ENCODE peak calls at places on chromosomes 5 and 9, in four cellular contexts. B is K562, T is HepG2, H is Panc1. Q is an unnamed sample.

GRCh38 chr9:93965830-93966577 is 10.8 kb upstream of the BARX1 start:
- DNase-seq in T (no peak), H (no peak), B (peak; percentile 40), Q (no peak)

GRCh38 chr9:16131269-16131668 is 578.4 kb downstream of the CCDC171 start:
- DNase-seq in T (no peak), B (no peak), H (no peak), Q (no peak)

GRCh38 chr5:150159741-150160179 is 4.1 kb upstream of the PDGFRB start:
- DNase-seq in H (no peak), B (peak; percentile 47), T (no peak), Q (no peak)

GRCh38 chr5:145793574-145793973 is 41.6 kb downstream of the PRELID2 start:
- DNase-seq in H (no peak), T (no peak), B (no peak), Q (no peak)

GRCh38 chr9:77946969-77947368 is 84.6 kb downstream of the GNAQ start:
- DNase-seq in T (no peak), B (no peak), H (no peak), Q (no peak)

GRCh38 chr9:124302921-124303320 is 45.2 kb downstream of the NEK6 start:
- DNase-seq in T (no peak), H (no peak), B (no peak), Q (no peak)

GRCh38 chr5:176611435-176611834 is 1.5 kb upstream of the GPRIN1 start:
- DNase-seq in T (peak; percentile 49), B (peak; percentile 89), H (no peak), Q (peak; percentile 21)

GRCh38 chr9:128005938-128006337 is 25.1 kb upstream of the EEIG1 start:
- DNase-seq in B (no peak), H (no peak), T (peak; percentile 56), Q (no peak)

GRCh38 chr5:40353442-40353841 is 326.3 kb upstream of the PTGER4 start:
- DNase-seq in B (no peak), H (no peak), T (no peak), Q (no peak)

GRCh38 chr5:40354171-40354570 is 325.5 kb upstream of the PTGER4 start:
- DNase-seq in B (no peak), H (no peak), T (no peak), Q (no peak)

GRCh38 chr5:40355181-40355580 is 324.5 kb upstream of the PTGER4 start:
- DNase-seq in H (no peak), T (no peak), B (no peak), Q (no peak)

GRCh38 chr5:40356248-40356647 is 323.5 kb upstream of the PTGER4 start:
- DNase-seq in T (no peak), H (no peak), B (no peak), Q (no peak)

GRCh38 chr5:40355842-40356241 is 323.9 kb upstream of the PTGER4 start:
- DNase-seq in B (no peak), T (no peak), H (no peak), Q (no peak)
- TF ChIP-seq TCF7L2 in B (no peak), T (no peak), H (no peak), Q (no peak)

GRCh38 chr5:10653033-10653432 is 89.2 kb downstream of the ANKRD33B start:
- DNase-seq in T (no peak), H (no peak), B (no peak), Q (no peak)
- TF ChIP-seq TCF7L2 in T (no peak), H (no peak), B (no peak), Q (no peak)

GRCh38 chr5:138898742-138899141 is 23.6 kb upstream of the LRRTM2 start:
- DNase-seq in B (no peak), T (no peak), H (no peak), Q (no peak)

GRCh38 chr5:138905541-138905940 is 30.4 kb upstream of the LRRTM2 start:
- DNase-seq in H (no peak), B (no peak), T (no peak), Q (no peak)

GRCh38 chr5:138901716-138902115 is 26.6 kb upstream of the LRRTM2 start:
- DNase-seq in B (no peak), H (no peak), T (no peak), Q (no peak)

GRCh38 chr5:138900281-138900965 is 25.3 kb upstream of the LRRTM2 start:
- DNase-seq in B (peak; percentile 22), T (no peak), H (no peak), Q (no peak)

DNA sequence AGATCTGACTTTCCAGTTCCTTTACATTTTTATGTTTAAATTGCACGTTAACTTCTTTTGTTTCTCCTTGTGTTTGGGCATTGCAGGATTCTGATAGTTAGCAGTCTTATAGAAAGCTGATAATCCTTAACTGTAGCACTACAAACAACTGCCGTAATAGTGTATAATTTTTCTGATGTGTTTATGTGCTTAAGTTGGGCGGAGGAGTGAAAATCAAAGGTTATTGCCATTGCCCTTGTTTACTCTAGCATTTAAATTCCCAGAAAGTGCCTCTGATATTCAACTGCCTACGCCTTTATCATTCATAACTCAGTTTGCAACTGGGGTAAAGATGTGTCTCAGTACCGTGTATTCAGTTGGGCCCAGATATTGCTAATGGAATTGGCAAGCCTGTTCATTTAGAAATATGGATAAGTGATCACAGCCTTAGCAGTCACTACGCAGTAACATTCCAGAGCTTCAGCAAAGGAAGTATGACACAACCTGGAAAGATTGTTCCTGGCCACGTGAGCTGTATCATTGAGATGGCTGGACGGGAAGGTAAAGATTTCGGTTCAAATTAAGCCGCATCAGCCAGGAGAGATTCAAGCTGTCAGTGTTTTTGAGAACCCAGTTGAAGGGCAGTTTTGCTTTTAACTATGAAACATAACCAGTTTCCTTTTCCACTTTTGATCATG is 28.1 kb upstream of the LRRTM2 start:
- DNase-seq in B (no peak), H (peak; percentile 20), T (no peak), Q (no peak)
- TF ChIP-seq TCF7L2 in B (no peak), H (no peak), T (no peak), Q (no peak)

GRCh38 chr9:2267171-2267740 is 252.1 kb downstream of the SMARCA2 start:
- DNase-seq in T (no peak), B (no peak), H (no peak), Q (no peak)
- TF ChIP-seq TCF7L2 in T (no peak), B (no peak), H (no peak), Q (no peak)

DNA sequence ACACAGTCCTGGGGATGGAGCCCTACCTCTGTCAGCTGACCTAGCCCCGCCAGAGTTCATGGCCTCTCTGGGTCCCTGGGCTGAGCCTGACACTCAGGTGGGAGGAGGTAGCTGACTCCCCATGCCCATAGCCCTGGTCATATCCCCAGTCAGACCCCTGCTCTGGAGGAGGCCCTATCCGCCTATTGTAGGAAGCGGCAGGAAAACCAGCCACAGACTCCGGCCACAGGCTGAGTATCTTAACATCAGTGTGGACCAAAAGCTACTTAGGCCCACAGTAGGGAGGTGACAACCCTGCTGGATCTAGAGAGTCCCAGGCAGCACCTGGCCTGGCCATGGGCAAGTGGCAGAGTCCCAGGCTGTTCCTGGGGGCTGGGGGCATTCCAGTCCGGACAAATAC is 15.1 kb upstream of the MRNIP start:
- DNase-seq in H (no peak), T (no peak), B (no peak), Q (no peak)
- TF ChIP-seq TCF7L2 in H (no peak), T (no peak), B (no peak), Q (no peak)